ENCODE peak calls at places on chromosome 1, in ten cellular contexts. G is CD4-positive, alpha-beta T cell; T is prostate gland; H is cardiac muscle cell; P is Calu3; F is cardiac fibroblast; L is A549; E is Peyer's patch; R is endodermal cell; Q is fibroblast of mammary gland. X is an unnamed sample.

GRCh38 chr1:201499795-201500669 is 6.9 kb downstream of the CSRP1 start:
- DNase-seq in H (no peak), F (peak; percentile 63), P (no peak), Q (no peak), L (no peak), E (no peak), T (peak; percentile 47), R (no peak), G (no peak), X (no peak)

GRCh38 chr1:228837817-228838716 is 102.8 kb downstream of the RHOU start:
- DNase-seq in F (peak; percentile 95), R (no peak), P (peak; percentile 87), L (peak; percentile 96), G (no peak), E (no peak), H (peak; percentile 56), T (no peak), Q (peak; percentile 91), X (no peak)

GRCh38 chr1:3695326-3696217 is 43.3 kb downstream of the TP73 start:
- DNase-seq in E (peak; percentile 41), F (peak; percentile 39), H (peak; percentile 73), Q (peak; percentile 12), R (peak; percentile 93), P (peak; percentile 46), T (no peak), L (peak; percentile 40), G (peak; percentile 12), X (no peak)

GRCh38 chr1:93609536-93609935 is 72.1 kb downstream of the BCAR3 start:
- DNase-seq in P (no peak), G (no peak), Q (no peak), R (peak; percentile 49), H (no peak), F (no peak), T (no peak), E (no peak), L (no peak), X (no peak)

GRCh38 chr1:117181630-117182041 is 29.1 kb downstream of the VTCN1 start:
- DNase-seq in L (no peak), G (no peak), Q (no peak), R (no peak), H (no peak), F (no peak), P (no peak), T (no peak), E (no peak), X (no peak)

GRCh38 chr1:231363624-231364023 is 25.5 kb downstream of the SPRTN start:
- DNase-seq in F (no peak), T (no peak), G (no peak), R (no peak), E (no peak), P (no peak), Q (no peak), H (no peak), L (no peak), X (no peak)

GRCh38 chr1:172758242-172758641 is 99.3 kb downstream of the FASLG start:
- DNase-seq in E (no peak), G (no peak), P (no peak), H (no peak), Q (no peak), F (no peak), R (no peak), L (no peak), T (no peak), X (no peak)

GRCh38 chr1:157310401-157310800 is 172.2 kb upstream of the ETV3 start:
- DNase-seq in Q (no peak), F (no peak), G (no peak), E (no peak), T (no peak), L (no peak), P (no peak), R (peak; percentile 65), H (no peak), X (no peak)

GRCh38 chr1:33181038-33181861 is 593 bp downstream of the TRIM62 start:
- DNase-seq in R (peak; percentile 85), P (peak; percentile 53), H (peak; percentile 71), F (peak; percentile 43), T (peak; percentile 9), L (peak; percentile 36), G (peak; percentile 17), E (peak; percentile 22), Q (peak; percentile 22), X (no peak)

GRCh38 chr1:148309940-148310500 is 157.9 kb upstream of the NBPF11 start:
- DNase-seq in P (no peak), R (no peak), H (no peak), F (no peak), G (no peak), L (no peak), T (no peak), Q (no peak), E (no peak), X (no peak)

DNA sequence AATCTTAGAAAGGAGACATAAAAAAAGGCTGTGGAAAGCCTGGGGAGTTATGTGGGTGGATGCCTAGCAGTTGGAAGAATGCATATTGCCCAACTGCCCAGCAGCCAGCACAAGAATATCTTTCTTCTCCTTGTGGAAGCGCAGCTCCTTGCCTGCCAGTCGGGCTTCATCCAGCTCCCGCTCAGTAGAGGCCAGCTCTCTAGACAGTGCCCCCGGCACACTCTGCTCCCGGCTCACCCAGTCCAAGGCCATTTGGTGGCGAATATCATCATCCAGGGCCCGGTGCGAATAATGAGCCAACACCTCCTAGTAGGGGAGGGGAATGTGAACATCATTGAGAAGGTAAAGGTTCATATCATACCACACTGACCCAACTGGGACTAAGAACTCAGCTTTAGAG is 9.0 kb upstream of the RBM8A start:
- DNase-seq in L (no peak), E (no peak), T (no peak), R (no peak), G (no peak), F (no peak), Q (no peak), P (no peak), H (no peak), X (no peak)
- TF ChIP-seq CTCF in L (no peak), E (no peak), T (no peak), R (no peak), G (no peak), F (no peak), Q (no peak), P (no peak), H (no peak), X (no peak)

GRCh38 chr1:145690587-145691558 is 16.3 kb downstream of the PDZK1 start:
- DNase-seq in P (peak; percentile 34), H (no peak), R (peak; percentile 72), Q (peak; percentile 87), G (no peak), T (peak; percentile 18), L (no peak), F (peak; percentile 55), E (no peak), X (no peak)
- TF ChIP-seq CTCF in P (no peak), H (no peak), R (no peak), Q (no peak), G (no peak), T (no peak), L (no peak), F (no peak), E (no peak), X (no peak)

DNA sequence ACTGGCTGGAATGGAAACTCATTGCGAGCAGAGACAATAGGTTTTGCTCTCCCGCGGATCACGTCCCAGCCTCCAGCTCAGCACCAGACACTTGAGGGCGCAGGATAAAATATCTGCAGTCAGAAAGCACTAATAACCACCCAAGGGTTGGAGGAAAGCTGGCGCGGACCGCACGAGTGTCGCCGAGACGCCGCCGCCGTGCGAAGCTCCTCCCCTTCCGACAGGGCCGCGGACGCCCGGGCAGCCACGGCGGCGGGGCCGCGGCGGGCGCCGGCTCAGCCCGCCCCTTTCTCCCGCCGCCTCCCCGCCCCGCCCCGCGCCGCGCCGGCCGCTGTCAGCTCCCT is at the start of gene CMPK1:
- DNase-seq in F (peak; percentile 91), P (peak; percentile 89), G (peak; percentile 61), Q (peak; percentile 80), R (peak; percentile 90), E (peak; percentile 81), L (peak; percentile 82), T (peak; percentile 79), H (peak; percentile 88), X (peak; percentile 43)
- TF ChIP-seq CTCF in F (peak; percentile 16), P (no peak), G (no peak), Q (no peak), R (no peak), E (peak; percentile 27), L (no peak), T (no peak), H (peak; percentile 25), X (peak; percentile 43)

DNA sequence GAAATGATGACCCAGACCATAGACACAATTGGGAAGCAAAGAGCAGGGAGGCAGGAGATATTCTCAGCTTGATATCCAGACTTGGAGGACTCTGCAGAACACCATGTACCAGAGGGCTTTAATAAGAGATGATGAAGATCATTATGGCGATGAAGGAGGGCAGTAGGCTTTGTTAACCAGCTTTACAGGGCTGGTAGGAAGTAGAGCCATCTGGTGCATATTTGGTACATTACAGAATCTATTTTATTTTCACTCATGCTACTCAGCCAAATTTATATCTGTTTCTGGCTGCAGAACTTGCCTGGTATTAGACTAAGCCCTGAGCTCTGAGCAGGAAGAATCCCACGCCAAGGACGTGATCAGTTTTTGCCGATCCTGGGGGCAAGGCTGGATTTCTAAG is 61.8 kb upstream of the SYT6 start:
- DNase-seq in P (no peak), T (no peak), E (no peak), Q (peak; percentile 24), F (peak; percentile 4), H (no peak), R (no peak), G (no peak), L (no peak), X (no peak)
- TF ChIP-seq CTCF in P (no peak), T (no peak), E (no peak), Q (peak; percentile 14), F (no peak), H (no peak), R (no peak), G (no peak), L (no peak), X (no peak)

GRCh38 chr1:66711420-66711819 is 40.8 kb upstream of the DYNLT5 start:
- DNase-seq in L (peak; percentile 3), P (no peak), Q (peak; percentile 34), T (no peak), G (no peak), H (no peak), R (peak; percentile 47), F (peak; percentile 35), E (no peak), X (no peak)
- TF ChIP-seq CTCF in L (peak; percentile 7), P (no peak), Q (peak; percentile 29), T (no peak), G (no peak), H (peak; percentile 32), R (peak; percentile 64), F (peak; percentile 34), E (no peak), X (peak; percentile 25)

X was measured in D721Med.